ENCODE peak calls at places on chromosomes 3 and 15, in five cellular contexts. H is PC-9, C is heart left ventricle, W is esophagus muscularis mucosa, D is heart right ventricle. Y is an unnamed sample. For H3K36me3, the result is how much of the 10 kb centered on the place peaks cover.

GRCh38 chr15:83571820-83572707 is 81.9 kb upstream of the ADAMTSL3 start:
- DNase-seq in H (no peak), C (no peak), W (no peak), D (no peak), Y (no peak)

GRCh38 chr3:188468672-188469071 is 314.7 kb downstream of the LPP start:
- DNase-seq in H (no peak), C (no peak), W (no peak), D (peak), Y (no peak)

GRCh38 chr3:46831316-46831715 is 31.9 kb downstream of the MYL3 start:
- DNase-seq in H (no peak), C (no peak), W (peak), D (no peak), Y (no peak)

GRCh38 chr15:100863406-100864198 is 16.0 kb upstream of the ALDH1A3 start:
- DNase-seq in H (no peak), C (peak), W (no peak), D (peak), Y (no peak)

GRCh38 chr3:127822836-127823589 is 698 bp upstream of the MGLL start:
- DNase-seq in H (peak), C (peak), W (no peak), D (peak), Y (no peak)

GRCh38 chr15:39680868-39681267 is 100.0 kb downstream of the THBS1 start:
- DNase-seq in H (no peak), C (no peak), W (no peak), D (no peak), Y (no peak)

GRCh38 chr3:107421170-107421792 is 44.0 kb downstream of the CCDC54 start:
- DNase-seq in H (peak), C (peak), W (no peak), D (no peak), Y (no peak)

GRCh38 chr3:126878664-126879063 is 104.3 kb upstream of the PLXNA1 start:
- DNase-seq in H (no peak), C (no peak), W (no peak), D (no peak), Y (no peak)

GRCh38 chr3:76405196-76405595 is 619.8 kb upstream of the ZNF717 start:
- DNase-seq in H (no peak), C (no peak), W (no peak), D (no peak), Y (no peak)

GRCh38 chr15:80835338-80835737 is 56.2 kb downstream of the CEMIP start:
- DNase-seq in H (no peak), C (no peak), W (no peak), D (no peak), Y (no peak)

GRCh38 chr3:23275061-23275460 is 71.9 kb downstream of the UBE2E2 start:
- DNase-seq in H (no peak), C (no peak), W (no peak), D (no peak), Y (no peak)

GRCh38 chr3:109900774-109901173 is 563.4 kb upstream of the DPPA4 start:
- DNase-seq in H (peak), C (no peak), W (no peak), D (no peak), Y (no peak)

GRCh38 chr15:68204361-68204760 is 771 bp downstream of the CALML4 start:
- DNase-seq in H (no peak), C (no peak), W (no peak), D (no peak), Y (no peak)

GRCh38 chr3:155079795-155080546 is at the start of gene MME:
- DNase-seq in H (peak), C (peak), W (no peak), D (peak), Y (peak)

GRCh38 chr3:177427096-177427495 is 229.8 kb upstream of the TBL1XR1 start:
- DNase-seq in H (no peak), C (no peak), W (no peak), D (no peak), Y (no peak)

GRCh38 chr3:27138562-27138961 is 230.6 kb downstream of the NEK10 start:
- DNase-seq in H (no peak), C (peak), W (no peak), D (no peak), Y (no peak)

GRCh38 chr3:52456169-52456799 is 880 bp downstream of the NISCH start:
- DNase-seq in H (no peak), C (no peak), W (no peak), D (peak), Y (peak)

GRCh38 chr3:23685484-23686258 is 120.1 kb upstream of the UBE2E1 start:
- DNase-seq in H (peak), C (peak), W (peak), D (peak), Y (no peak)

GRCh38 chr15:77821188-77821958 is 188.7 kb upstream of the LINGO1 start:
- DNase-seq in H (peak), C (peak), W (no peak), D (peak), Y (peak)

GRCh38 chr3:69328103-69328755 is 57.7 kb downstream of the FRMD4B start:
- DNase-seq in H (no peak), C (no peak), W (no peak), D (no peak), Y (no peak)

GRCh38 chr15:40032125-40032839 is 6.7 kb downstream of the SRP14 start:
- DNase-seq in H (no peak), C (no peak), W (no peak), D (no peak), Y (no peak)

GRCh38 chr3:170128977-170129431 is 52.5 kb downstream of the PHC3 start:
- DNase-seq in H (no peak), C (no peak), W (no peak), D (no peak), Y (no peak)

GRCh38 chr3:172279191-172279640 is 169.0 kb downstream of the GHSR start:
- DNase-seq in H (no peak), C (no peak), W (no peak), D (no peak), Y (no peak)

GRCh38 chr3:80682951-80683350 is 915.2 kb upstream of the ROBO1 start:
- DNase-seq in H (no peak), C (no peak), W (no peak), D (no peak), Y (no peak)

GRCh38 chr3:126124896-126125295 is 41.0 kb upstream of the SLC41A3 start:
- DNase-seq in H (no peak), C (no peak), W (peak), D (peak), Y (peak)

GRCh38 chr15:72902245-72902928 is 118.8 kb upstream of the ADPGK start:
- DNase-seq in H (peak), C (peak), W (no peak), D (peak), Y (peak)

DNA sequence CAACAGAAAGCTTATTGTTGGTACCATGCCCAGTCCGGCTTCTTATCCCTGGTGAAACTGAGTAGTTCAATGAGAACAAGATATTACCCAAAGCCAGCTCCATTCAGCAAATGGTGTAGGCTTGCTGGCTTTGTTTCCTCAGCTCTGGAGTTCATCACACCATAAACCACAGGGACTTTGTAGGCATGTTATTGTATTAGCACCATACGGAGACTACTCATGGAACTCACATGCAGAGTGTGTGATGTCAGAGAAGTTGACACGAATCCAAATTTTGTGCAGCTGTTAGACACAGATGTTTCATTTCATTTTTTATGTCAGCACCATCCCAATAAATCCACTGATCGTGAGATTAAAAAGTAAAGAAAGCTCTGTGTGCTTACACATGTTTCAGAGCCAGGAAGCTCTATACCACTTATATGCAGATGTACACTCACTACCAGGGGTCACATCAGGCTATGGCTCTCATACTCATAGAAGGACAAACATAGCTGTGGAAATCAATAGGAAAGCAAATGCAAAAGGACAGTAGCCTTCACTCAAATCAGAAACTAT is 63.4 kb upstream of the LEKR1 start:
- DNase-seq in H (no peak), C (no peak), W (no peak), D (no peak), Y (no peak)
- H3K27ac ChIP-seq in H (no peak), C (no peak), W (no peak), D (no peak), Y (no peak)

DNA sequence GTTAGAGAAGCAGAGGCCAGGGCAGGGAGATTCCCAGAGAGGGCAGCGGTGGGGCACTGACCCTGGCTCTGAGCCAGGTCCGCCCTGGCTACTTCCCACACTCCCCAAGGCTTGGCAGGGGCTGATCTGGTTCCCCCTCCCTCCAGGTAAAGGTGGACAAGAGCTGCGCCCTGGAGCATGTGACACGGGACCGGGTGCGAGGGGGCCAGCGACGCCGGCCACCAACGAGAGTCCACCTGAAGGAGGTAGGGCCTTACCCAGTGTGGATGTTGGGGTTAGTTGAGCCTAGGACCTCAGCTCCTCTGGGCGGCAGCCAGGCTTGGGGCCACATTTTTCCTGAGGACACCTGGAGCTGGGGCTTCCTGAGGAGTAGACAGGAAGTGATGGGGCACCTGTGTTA is 19.6 kb downstream of the PLEKHO2 start:
- DNase-seq in H (no peak), C (no peak), W (no peak), D (no peak), Y (no peak)
- H3K36me3 ChIP-seq in H (under half), C (under half), W (half or more), D (half or more), Y (under half)

DNA sequence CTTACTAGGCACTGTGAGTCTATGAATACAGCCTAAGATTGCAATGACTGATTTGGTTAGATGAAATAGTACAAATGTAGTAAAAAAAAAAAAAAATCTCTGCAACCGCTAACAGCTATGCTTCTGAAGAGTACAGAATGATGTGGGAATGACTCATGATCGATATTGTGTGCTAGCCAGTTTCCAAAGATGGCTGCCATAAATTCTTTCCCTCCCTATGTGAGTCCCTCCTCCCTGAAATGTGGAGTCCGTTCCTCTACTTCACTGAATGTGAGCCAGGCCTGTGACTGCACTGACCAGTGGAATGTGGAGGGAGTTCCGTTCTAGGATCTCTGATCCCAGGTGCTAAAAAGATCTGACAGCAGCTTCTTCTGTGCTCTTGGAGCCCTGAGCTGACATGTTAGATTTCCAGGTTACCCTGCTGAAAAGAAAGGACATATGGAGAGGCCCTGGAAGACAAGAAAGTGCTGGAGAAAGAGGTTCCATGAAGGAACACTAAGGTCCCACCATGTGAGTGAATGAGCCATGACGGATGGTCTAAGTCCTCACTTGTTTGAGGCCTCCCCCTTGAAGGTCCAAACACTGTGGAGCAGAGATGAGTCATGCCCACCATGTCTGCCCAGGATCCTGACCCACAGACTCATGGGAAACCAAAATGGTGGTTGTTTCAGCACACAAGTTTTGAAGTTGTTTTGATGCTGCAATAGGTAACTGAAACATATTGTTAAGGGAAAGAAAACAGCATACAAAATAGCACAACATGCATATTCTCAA is 46.3 kb downstream of the DGKG start:
- DNase-seq in H (no peak), C (no peak), W (peak), D (no peak), Y (no peak)
- TF ChIP-seq CTCF in H (no peak), C (no peak), W (no peak), D (no peak), Y (no peak)

GRCh38 chr3:32883817-32884216 is 66.0 kb downstream of the TRIM71 start:
- DNase-seq in H (no peak), C (no peak), W (no peak), D (no peak), Y (no peak)
- H3K27ac ChIP-seq in H (no peak), C (no peak), W (no peak), D (no peak), Y (no peak)

GRCh38 chr3:63988943-63989342 is 34.4 kb downstream of the PSMD6 start:
- DNase-seq in H (no peak), C (no peak), W (no peak), D (no peak), Y (no peak)
- H3K36me3 ChIP-seq in H (under half), C (under half), W (half or more), D (half or more), Y (under half)

GRCh38 chr3:50616003-50616769 is 765 bp upstream of the MAPKAPK3 start:
- DNase-seq in H (peak), C (peak), W (peak), D (peak), Y (peak)
- TF ChIP-seq CTCF in H (peak), C (peak), W (no peak), D (peak), Y (peak)

GRCh38 chr15:66934315-66934930 is 131.0 kb upstream of the SMAD3 start:
- DNase-seq in H (no peak), C (no peak), W (no peak), D (no peak), Y (no peak)

GRCh38 chr15:66931768-66932633 is 133.4 kb upstream of the SMAD3 start:
- DNase-seq in H (peak), C (no peak), W (no peak), D (no peak), Y (peak)

GRCh38 chr15:66929843-66930242 is 135.6 kb upstream of the SMAD3 start:
- DNase-seq in H (no peak), C (no peak), W (no peak), D (no peak), Y (no peak)

GRCh38 chr15:66935121-66935520 is 130.3 kb upstream of the SMAD3 start:
- DNase-seq in H (no peak), C (no peak), W (no peak), D (no peak), Y (no peak)

GRCh38 chr15:66932634-66933024 is 132.8 kb upstream of the SMAD3 start:
- DNase-seq in H (no peak), C (no peak), W (no peak), D (no peak), Y (no peak)
- H3K27ac ChIP-seq in H (peak), C (no peak), W (no peak), D (no peak), Y (no peak)

DNA sequence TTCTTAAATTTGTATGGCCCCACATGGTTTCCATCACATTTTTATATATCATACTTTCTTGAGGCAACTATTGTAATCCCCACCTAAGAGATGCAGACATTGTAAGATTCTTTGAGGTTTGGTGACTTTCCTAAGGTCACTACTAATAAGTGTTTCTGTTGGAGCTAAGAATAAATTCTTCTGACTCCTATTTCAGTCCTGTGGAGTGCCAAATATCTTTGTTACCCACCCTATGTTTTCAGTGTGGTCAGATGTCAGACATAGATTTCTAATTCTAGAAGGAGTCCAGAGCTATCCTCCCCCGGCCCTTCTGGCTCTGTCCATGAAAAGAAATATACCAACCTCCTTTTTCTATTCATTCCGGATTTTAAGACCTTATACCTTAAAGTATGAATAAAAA is 46.2 kb upstream of the FILIP1L start:
- DNase-seq in H (no peak), C (no peak), W (no peak), D (no peak), Y (no peak)
- H3K36me3 ChIP-seq in H (under half), C (under half), W (under half), D (under half), Y (under half)

DNA sequence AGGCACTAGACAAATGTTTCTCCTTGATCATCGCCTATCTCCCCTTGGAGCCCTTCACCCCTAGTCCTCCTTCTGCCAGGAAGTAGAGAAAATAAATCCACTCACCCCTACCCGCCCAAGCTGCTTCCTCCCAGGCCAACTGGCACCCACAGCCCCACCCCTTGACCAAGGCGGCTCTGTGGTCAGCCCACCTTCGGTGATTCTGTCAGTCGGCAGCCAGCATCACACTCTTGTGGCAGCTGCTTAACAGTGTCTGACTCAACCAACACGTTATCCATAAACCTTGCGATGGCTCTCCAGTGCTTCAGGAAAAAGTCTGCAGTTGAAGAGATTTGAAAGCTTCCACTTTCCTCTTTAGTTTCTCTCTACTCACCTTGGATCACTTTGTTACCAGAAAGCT is 7.6 kb downstream of the SHF start:
- DNase-seq in H (no peak), C (no peak), W (no peak), D (no peak), Y (no peak)
- TF ChIP-seq CTCF in H (no peak), C (no peak), W (no peak), D (no peak), Y (no peak)

DNA sequence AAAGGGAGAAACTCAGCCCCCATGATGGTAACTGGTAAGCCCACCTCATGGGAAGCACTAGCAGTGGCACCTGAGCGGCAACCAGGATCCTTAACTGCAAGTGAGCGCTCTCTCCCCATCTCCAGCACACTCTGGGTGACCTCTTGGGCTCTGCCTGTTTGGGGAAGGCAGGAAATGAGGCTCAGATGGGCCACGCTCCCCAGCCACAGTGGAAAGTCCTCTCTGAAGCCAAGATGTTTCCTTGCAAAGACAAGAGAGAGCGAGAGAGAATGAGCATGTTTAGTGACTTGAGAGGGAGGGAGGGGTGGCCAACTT is 289.0 kb downstream of the UACA start:
- DNase-seq in H (no peak), C (no peak), W (no peak), D (no peak), Y (no peak)
- H3K27ac ChIP-seq in H (peak), C (no peak), W (peak), D (peak), Y (peak)

Y was measured in pancreas.